ENCODE peak calls at places on chromosome 19, in ten cellular contexts. L is CD8-positive, alpha-beta T cell; A is GM12878; K is iPS-NIHi11; T is NCI-H2107; D is cardiac muscle cell; W is T1000; E is astrocyte of the hippocampus; X is GM10248; J is NCI-H526 treated with DMSO at 0.1 percent for 48 hours. Z is an unnamed sample.
A peak's percentile ranks its signal among the peaks of the same experiment; 100 is the strongest.

GRCh38 chr19:860481-861098 is 1.1 kb downstream of the CFD start:
- DNase-seq in K (peak; percentile 81), L (peak; percentile 51), A (no peak), T (no peak), E (peak; percentile 78), X (peak; percentile 82), W (peak; percentile 73), J (no peak), D (peak; percentile 76), Z (no peak)

GRCh38 chr19:57887195-57887941 is 1.5 kb downstream of the ZNF814 start:
- DNase-seq in A (no peak), X (no peak), L (no peak), K (peak; percentile 16), W (no peak), J (no peak), T (no peak), E (peak; percentile 54), D (peak; percentile 53), Z (no peak)

GRCh38 chr19:8526345-8527062 is 12.5 kb upstream of the ZNF414 start:
- DNase-seq in T (no peak), K (peak; percentile 93), E (peak; percentile 97), A (no peak), X (peak; percentile 67), L (no peak), D (peak; percentile 95), W (peak; percentile 73), J (peak; percentile 42), Z (peak; percentile 94)

GRCh38 chr19:58563034-58563573 is 4.7 kb upstream of the UBE2M start:
- DNase-seq in E (peak; percentile 37), K (no peak), T (no peak), J (no peak), X (peak; percentile 62), D (peak; percentile 21), L (no peak), W (no peak), A (no peak), Z (no peak)

GRCh38 chr19:14479985-14480694 is 5.0 kb upstream of the PTGER1 start:
- DNase-seq in L (peak; percentile 62), T (no peak), W (peak; percentile 66), A (no peak), E (peak; percentile 73), J (no peak), K (peak; percentile 96), D (peak; percentile 43), X (peak; percentile 87), Z (no peak)

GRCh38 chr19:23286477-23286876 is 36.3 kb upstream of the ZNF724 start:
- DNase-seq in T (no peak), J (no peak), A (no peak), X (no peak), D (no peak), E (no peak), L (no peak), K (peak; percentile 24), W (no peak), Z (no peak)

GRCh38 chr19:6340493-6341201 is 7.2 kb upstream of the ACER1 start:
- DNase-seq in L (no peak), K (no peak), X (no peak), T (no peak), W (no peak), E (no peak), A (no peak), J (no peak), D (no peak), Z (no peak)

GRCh38 chr19:13996928-13997636 is 9.0 kb downstream of the RFX1 start:
- DNase-seq in L (no peak), X (no peak), J (no peak), E (no peak), K (no peak), T (no peak), D (no peak), W (no peak), A (no peak), Z (no peak)

GRCh38 chr19:33404506-33404905 is 31.0 kb downstream of the CEBPG start:
- DNase-seq in J (no peak), T (no peak), L (no peak), W (no peak), E (no peak), K (no peak), A (no peak), X (no peak), D (no peak), Z (no peak)

GRCh38 chr19:38049105-38049649 is 142.2 kb downstream of the SIPA1L3 start:
- DNase-seq in X (peak; percentile 76), T (no peak), K (no peak), L (peak; percentile 36), W (no peak), A (peak; percentile 93), J (no peak), D (peak; percentile 49), E (no peak), Z (no peak)

GRCh38 chr19:7408251-7408650 is 59.5 kb downstream of the ARHGEF18 start:
- DNase-seq in T (no peak), J (no peak), E (no peak), D (no peak), K (no peak), L (no peak), A (no peak), X (no peak), W (no peak), Z (no peak)

GRCh38 chr19:52710538-52710937 is 24.3 kb downstream of the ZNF611 start:
- DNase-seq in J (no peak), K (no peak), L (no peak), X (no peak), A (no peak), W (no peak), E (no peak), D (no peak), T (no peak), Z (no peak)

GRCh38 chr19:58274771-58275199 is 4.0 kb upstream of the ZNF8 start:
- DNase-seq in T (no peak), E (peak; percentile 63), K (no peak), W (peak; percentile 30), A (no peak), X (no peak), J (no peak), D (no peak), L (no peak), Z (no peak)

GRCh38 chr19:1481224-1481892 is 2.3 kb upstream of the C19orf25 start:
- DNase-seq in X (no peak), L (no peak), W (no peak), J (no peak), T (no peak), K (no peak), A (no peak), E (no peak), D (no peak), Z (no peak)

GRCh38 chr19:27745978-27746542 is 1466.9 kb downstream of the UQCRFS1 start:
- DNase-seq in L (no peak), J (no peak), K (no peak), E (no peak), W (no peak), X (no peak), T (no peak), D (no peak), A (no peak), Z (no peak)

GRCh38 chr19:46913852-46914430 is 53.1 kb downstream of the ARHGAP35 start:
- DNase-seq in E (peak; percentile 72), K (no peak), J (no peak), L (no peak), T (no peak), D (no peak), X (peak; percentile 28), A (peak; percentile 16), W (no peak), Z (no peak)

GRCh38 chr19:14405758-14406644 is 13.1 kb downstream of the DDX39A start:
- DNase-seq in T (peak; percentile 72), D (peak; percentile 95), W (peak; percentile 93), X (peak; percentile 98), A (peak; percentile 48), E (peak; percentile 96), K (peak; percentile 100), L (peak; percentile 85), J (peak; percentile 67), Z (peak; percentile 75)

GRCh38 chr19:52638601-52639000 is 446 bp upstream of the ZNF83 start:
- DNase-seq in T (no peak), W (peak; percentile 50), A (no peak), D (no peak), X (peak; percentile 42), J (no peak), E (peak; percentile 66), L (no peak), K (peak; percentile 20), Z (peak; percentile 29)

GRCh38 chr19:35249146-35249847 is 495 bp downstream of the LSR start:
- DNase-seq in K (no peak), D (no peak), A (no peak), J (no peak), L (no peak), W (no peak), X (peak; percentile 56), E (no peak), T (no peak), Z (no peak)

GRCh38 chr19:41997851-41998229 is 3.8 kb upstream of the ATP1A3 start:
- DNase-seq in K (no peak), D (no peak), X (no peak), E (no peak), T (no peak), L (no peak), A (no peak), J (no peak), W (no peak), Z (no peak)

GRCh38 chr19:13781547-13781946 is 7.3 kb downstream of the C19orf53 start:
- DNase-seq in E (peak; percentile 94), L (no peak), X (no peak), J (no peak), D (peak; percentile 94), W (peak; percentile 41), A (no peak), K (peak; percentile 88), T (peak; percentile 36), Z (peak; percentile 60)

GRCh38 chr19:7736148-7736547 is 4.2 kb upstream of the CLEC4G start:
- DNase-seq in W (no peak), E (no peak), T (no peak), D (no peak), K (no peak), L (no peak), X (no peak), J (no peak), A (no peak), Z (no peak)

GRCh38 chr19:8041553-8041952 is 11.0 kb upstream of the CCL25 start:
- DNase-seq in L (no peak), K (no peak), T (no peak), W (no peak), X (no peak), J (no peak), D (no peak), A (no peak), E (no peak), Z (no peak)

GRCh38 chr19:17579523-17580244 is 24.2 kb downstream of the COLGALT1 start:
- DNase-seq in X (peak; percentile 83), K (peak; percentile 85), E (peak; percentile 52), D (peak; percentile 67), L (no peak), A (no peak), J (peak; percentile 50), T (no peak), W (no peak), Z (no peak)

GRCh38 chr19:45496349-45496953 is 396 bp downstream of the RTN2 start:
- DNase-seq in E (peak; percentile 69), J (no peak), A (no peak), T (no peak), K (peak; percentile 67), L (no peak), X (peak; percentile 48), D (peak; percentile 28), W (no peak), Z (no peak)

GRCh38 chr19:31232871-31233270 is 116.4 kb downstream of the TSHZ3 start:
- DNase-seq in X (no peak), T (no peak), W (no peak), L (no peak), A (no peak), E (peak; percentile 45), D (peak; percentile 88), K (no peak), J (no peak), Z (no peak)

GRCh38 chr19:41616785-41617621 is 9.9 kb downstream of the CEACAM4 start:
- DNase-seq in A (no peak), W (no peak), K (peak; percentile 59), E (peak; percentile 51), J (no peak), X (no peak), L (no peak), T (no peak), D (peak; percentile 31), Z (no peak)

GRCh38 chr19:19502808-19503602 is 12.3 kb downstream of the TSSK6 start:
- DNase-seq in L (no peak), D (no peak), W (no peak), T (no peak), K (no peak), X (no peak), J (no peak), E (no peak), A (no peak), Z (no peak)